ENCODE peak calls at places on chromosomes 1 and 21, in eight cellular contexts. Z, J, H, S, B, T, L and I are unnamed samples.

GRCh38 chr1:55230654-55231053 is 15.5 kb upstream of the USP24 start:
- DNase-seq in J (no peak), H (no peak), T (no peak), Z (no peak), S (no peak), L (no peak), B (no peak), I (no peak)

GRCh38 chr1:162854245-162854860 is 6.6 kb downstream of the CCDC190 start:
- DNase-seq in Z (peak; percentile 78), J (peak; percentile 53), S (peak; percentile 50), T (peak; percentile 26), L (peak; percentile 37), B (no peak), H (peak; percentile 76), I (peak; percentile 59)

GRCh38 chr21:45320991-45321656 is 33.4 kb upstream of the POFUT2 start:
- DNase-seq in L (no peak), H (no peak), J (no peak), Z (no peak), S (no peak), B (no peak), T (no peak), I (no peak)

GRCh38 chr21:45423201-45423955 is 18.4 kb downstream of the COL18A1 start:
- DNase-seq in S (peak; percentile 35), T (no peak), B (no peak), H (no peak), Z (no peak), L (no peak), J (no peak), I (no peak)

GRCh38 chr1:12016182-12016581 is 3.1 kb upstream of the MIIP start:
- DNase-seq in L (no peak), H (no peak), B (no peak), S (no peak), T (no peak), J (no peak), Z (no peak), I (no peak)

GRCh38 chr1:246602194-246602593 is 35.9 kb downstream of the CNST start:
- DNase-seq in J (no peak), H (no peak), S (no peak), L (no peak), B (no peak), T (no peak), Z (no peak), I (no peak)

GRCh38 chr1:234734864-234735263 is 124.9 kb upstream of the IRF2BP2 start:
- DNase-seq in B (no peak), S (no peak), Z (no peak), L (no peak), T (no peak), J (no peak), H (no peak), I (no peak)

GRCh38 chr1:232223887-232224286 is 406.0 kb downstream of the SIPA1L2 start:
- DNase-seq in T (no peak), L (no peak), H (no peak), S (no peak), B (no peak), J (no peak), Z (no peak), I (no peak)

GRCh38 chr1:65075123-65075976 is 72.7 kb upstream of the AK4 start:
- DNase-seq in B (no peak), J (peak; percentile 65), T (peak; percentile 54), H (peak; percentile 51), L (peak; percentile 40), Z (peak; percentile 89), S (no peak), I (peak; percentile 70)

GRCh38 chr1:177945943-177946650 is 23.8 kb downstream of the SEC16B start:
- DNase-seq in Z (peak; percentile 90), T (no peak), J (peak; percentile 64), L (peak; percentile 75), B (peak; percentile 46), S (no peak), H (peak; percentile 76), I (peak; percentile 63)

GRCh38 chr1:236322566-236323409 is 41.0 kb upstream of the ERO1B start:
- DNase-seq in Z (no peak), T (no peak), S (no peak), L (no peak), J (no peak), H (no peak), B (no peak), I (no peak)

GRCh38 chr1:206496131-206496793 is 11.1 kb upstream of the RASSF5 start:
- DNase-seq in S (no peak), L (no peak), T (no peak), J (peak; percentile 75), Z (no peak), H (no peak), B (no peak), I (peak; percentile 71)

GRCh38 chr1:41444246-41444645 is 40.2 kb downstream of the EDN2 start:
- DNase-seq in J (no peak), L (no peak), H (no peak), T (no peak), S (no peak), Z (no peak), B (no peak), I (no peak)
- TF ChIP-seq CTCF in J (no peak), L (no peak), H (peak; percentile 20), T (no peak), S (peak; percentile 10), Z (peak; percentile 55), B (peak; percentile 63), I (no peak)

GRCh38 chr1:37015713-37016112 is 18.6 kb downstream of the GRIK3 start:
- DNase-seq in H (no peak), J (no peak), L (no peak), S (no peak), T (no peak), Z (no peak), B (no peak), I (no peak)

GRCh38 chr1:37016121-37016520 is 18.2 kb downstream of the GRIK3 start:
- DNase-seq in Z (no peak), B (no peak), L (no peak), H (no peak), J (no peak), T (no peak), S (no peak), I (no peak)

GRCh38 chr1:37017737-37018136 is 16.6 kb downstream of the GRIK3 start:
- DNase-seq in J (no peak), L (no peak), T (no peak), Z (peak; percentile 37), S (no peak), B (no peak), H (no peak), I (no peak)

GRCh38 chr1:37020653-37021277 is 13.6 kb downstream of the GRIK3 start:
- DNase-seq in B (no peak), S (no peak), H (peak; percentile 51), T (no peak), Z (peak; percentile 89), J (no peak), L (no peak), I (no peak)
- TF ChIP-seq CTCF in B (peak; percentile 35), S (no peak), H (no peak), T (no peak), Z (peak; percentile 66), J (no peak), L (no peak), I (no peak)

GRCh38 chr1:209554761-209555611 is 28.5 kb upstream of the CAMK1G start:
- DNase-seq in Z (peak; percentile 38), H (no peak), S (no peak), B (no peak), L (no peak), J (no peak), T (no peak), I (no peak)
- TF ChIP-seq CTCF in Z (peak; percentile 71), H (no peak), S (no peak), B (peak; percentile 58), L (no peak), J (no peak), T (no peak), I (no peak)

GRCh38 chr1:84774674-84775548 is 84.7 kb upstream of the SSX2IP start:
- DNase-seq in H (no peak), J (no peak), T (no peak), B (no peak), Z (peak; percentile 79), L (no peak), S (no peak), I (no peak)
- TF ChIP-seq CTCF in H (no peak), J (no peak), T (no peak), B (peak; percentile 71), Z (peak; percentile 79), L (no peak), S (no peak), I (no peak)

DNA sequence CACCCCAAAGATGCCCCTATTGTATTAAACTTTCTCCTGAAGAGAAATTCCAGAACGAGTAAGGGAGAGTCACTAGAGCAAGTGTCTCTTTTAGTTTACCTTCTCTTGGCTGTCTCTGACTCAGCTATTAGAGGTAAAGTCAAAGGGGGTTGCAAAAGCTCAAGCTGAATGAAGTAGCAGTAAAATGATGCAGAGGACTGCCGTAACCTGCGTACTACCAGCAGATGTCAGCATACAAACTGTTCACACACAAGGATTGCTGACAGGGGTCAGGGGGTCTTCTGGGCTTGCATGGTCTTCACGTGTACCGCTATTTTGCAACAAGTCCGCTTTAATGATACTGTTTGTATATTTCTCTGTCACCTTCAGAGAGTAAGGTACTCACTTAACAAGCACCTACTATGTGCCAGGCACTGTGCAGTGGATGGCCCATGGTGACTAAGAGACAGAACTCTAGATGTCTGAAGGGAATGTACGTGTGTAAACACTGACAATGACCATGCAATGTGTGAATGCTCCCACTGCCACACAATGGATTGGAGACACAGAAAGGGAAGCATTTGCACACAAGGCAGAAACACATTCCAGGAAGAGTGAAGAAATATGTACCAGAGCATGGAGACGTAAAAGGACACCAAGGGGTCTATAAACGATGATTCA is 34.9 kb downstream of the CHML start:
- DNase-seq in Z (peak; percentile 59), T (no peak), H (peak; percentile 20), J (no peak), B (no peak), L (no peak), S (no peak), I (no peak)
- TF ChIP-seq CTCF in Z (peak; percentile 73), T (no peak), H (peak; percentile 28), J (no peak), B (peak; percentile 70), L (no peak), S (no peak), I (peak; percentile 13)

DNA sequence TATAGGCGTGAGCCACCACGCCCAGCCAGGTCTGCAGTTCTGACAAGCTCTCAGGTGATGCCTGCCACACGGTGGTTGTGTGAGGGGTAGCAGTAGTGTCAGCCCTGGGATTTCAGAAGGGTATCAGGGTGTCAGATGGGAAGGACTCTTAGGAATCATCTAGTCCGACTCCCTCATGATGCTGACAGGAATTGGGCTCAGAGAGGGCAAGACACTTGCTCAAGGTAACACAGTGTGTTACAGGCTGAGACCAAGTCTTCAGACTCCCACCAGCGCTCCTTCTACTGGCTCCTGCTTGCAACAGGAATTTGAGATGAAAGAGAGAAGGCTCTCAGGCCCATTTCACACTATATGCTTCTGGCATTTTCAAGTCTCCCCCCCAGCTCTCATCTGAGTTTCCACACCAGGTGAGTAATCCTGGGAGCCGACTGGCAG is 6.9 kb downstream of the HTR1D start:
- DNase-seq in H (no peak), L (no peak), S (no peak), Z (peak; percentile 79), T (no peak), B (no peak), J (no peak), I (no peak)
- TF ChIP-seq CTCF in H (no peak), L (no peak), S (no peak), Z (peak; percentile 77), T (no peak), B (peak; percentile 72), J (peak; percentile 23), I (peak; percentile 2)